ENCODE peak calls at places on chromosomes 3 and 15, in five cellular contexts. One of them, this sample, is unnamed.

GRCh38 chr15:35757323-35757722 is 211.4 kb upstream of the DPH6 start:
- DNase-seq in thoracic aorta: no peak
- DNase-seq in cardiac fibroblast: no peak
- DNase-seq in OCI-LY7: no peak
- DNase-seq in CD8-positive, alpha-beta T cell: no peak
- DNase-seq in this sample: no peak

GRCh38 chr3:168885028-168885427 is 778.5 kb downstream of the MECOM start:
- DNase-seq in thoracic aorta: no peak
- DNase-seq in CD8-positive, alpha-beta T cell: no peak
- DNase-seq in OCI-LY7: no peak
- DNase-seq in cardiac fibroblast: peak; percentile 88
- DNase-seq in this sample: no peak

GRCh38 chr15:42091753-42092665 is 2.4 kb downstream of the PLA2G4D start:
- DNase-seq in CD8-positive, alpha-beta T cell: no peak
- DNase-seq in OCI-LY7: no peak
- DNase-seq in cardiac fibroblast: no peak
- DNase-seq in thoracic aorta: no peak
- DNase-seq in this sample: no peak

GRCh38 chr3:145125307-145125706 is 1035.7 kb downstream of the PLOD2 start:
- DNase-seq in cardiac fibroblast: peak; percentile 2
- DNase-seq in OCI-LY7: no peak
- DNase-seq in CD8-positive, alpha-beta T cell: no peak
- DNase-seq in thoracic aorta: no peak
- DNase-seq in this sample: no peak

GRCh38 chr3:47867451-47868017 is 64.6 kb downstream of the DHX30 start:
- DNase-seq in OCI-LY7: no peak
- DNase-seq in cardiac fibroblast: no peak
- DNase-seq in CD8-positive, alpha-beta T cell: no peak
- DNase-seq in thoracic aorta: no peak
- DNase-seq in this sample: no peak

GRCh38 chr15:42547926-42548257 is 701 bp downstream of the LRRC57 start:
- DNase-seq in cardiac fibroblast: no peak
- DNase-seq in OCI-LY7: peak; percentile 34
- DNase-seq in thoracic aorta: no peak
- DNase-seq in CD8-positive, alpha-beta T cell: no peak
- DNase-seq in this sample: no peak

GRCh38 chr3:131544557-131544956 is 41.8 kb upstream of the MRPL3 start:
- DNase-seq in cardiac fibroblast: no peak
- DNase-seq in thoracic aorta: no peak
- DNase-seq in CD8-positive, alpha-beta T cell: no peak
- DNase-seq in OCI-LY7: no peak
- DNase-seq in this sample: no peak

GRCh38 chr3:129612350-129613204 is 6.1 kb upstream of the PLXND1 start:
- DNase-seq in CD8-positive, alpha-beta T cell: no peak
- DNase-seq in thoracic aorta: no peak
- DNase-seq in OCI-LY7: no peak
- DNase-seq in cardiac fibroblast: peak; percentile 78
- DNase-seq in this sample: no peak

GRCh38 chr15:85404922-85405293 is 24.5 kb downstream of the AKAP13 start:
- DNase-seq in CD8-positive, alpha-beta T cell: no peak
- DNase-seq in cardiac fibroblast: peak; percentile 77
- DNase-seq in OCI-LY7: no peak
- DNase-seq in thoracic aorta: no peak
- DNase-seq in this sample: no peak

GRCh38 chr3:9499455-9500107 is 54.0 kb downstream of the LHFPL4 start:
- DNase-seq in thoracic aorta: no peak
- DNase-seq in cardiac fibroblast: no peak
- DNase-seq in CD8-positive, alpha-beta T cell: no peak
- DNase-seq in OCI-LY7: no peak
- DNase-seq in this sample: no peak

GRCh38 chr3:138331143-138331894 is 1.7 kb upstream of the NME9 start:
- DNase-seq in cardiac fibroblast: peak; percentile 36
- DNase-seq in OCI-LY7: peak; percentile 7
- DNase-seq in CD8-positive, alpha-beta T cell: no peak
- DNase-seq in thoracic aorta: no peak
- DNase-seq in this sample: no peak
- TF ChIP-seq CTCF in cardiac fibroblast: peak; percentile 17
- TF ChIP-seq CTCF in OCI-LY7: peak; percentile 42
- TF ChIP-seq CTCF in CD8-positive, alpha-beta T cell: no peak
- TF ChIP-seq CTCF in thoracic aorta: no peak
- TF ChIP-seq CTCF in this sample: peak; percentile 16

DNA sequence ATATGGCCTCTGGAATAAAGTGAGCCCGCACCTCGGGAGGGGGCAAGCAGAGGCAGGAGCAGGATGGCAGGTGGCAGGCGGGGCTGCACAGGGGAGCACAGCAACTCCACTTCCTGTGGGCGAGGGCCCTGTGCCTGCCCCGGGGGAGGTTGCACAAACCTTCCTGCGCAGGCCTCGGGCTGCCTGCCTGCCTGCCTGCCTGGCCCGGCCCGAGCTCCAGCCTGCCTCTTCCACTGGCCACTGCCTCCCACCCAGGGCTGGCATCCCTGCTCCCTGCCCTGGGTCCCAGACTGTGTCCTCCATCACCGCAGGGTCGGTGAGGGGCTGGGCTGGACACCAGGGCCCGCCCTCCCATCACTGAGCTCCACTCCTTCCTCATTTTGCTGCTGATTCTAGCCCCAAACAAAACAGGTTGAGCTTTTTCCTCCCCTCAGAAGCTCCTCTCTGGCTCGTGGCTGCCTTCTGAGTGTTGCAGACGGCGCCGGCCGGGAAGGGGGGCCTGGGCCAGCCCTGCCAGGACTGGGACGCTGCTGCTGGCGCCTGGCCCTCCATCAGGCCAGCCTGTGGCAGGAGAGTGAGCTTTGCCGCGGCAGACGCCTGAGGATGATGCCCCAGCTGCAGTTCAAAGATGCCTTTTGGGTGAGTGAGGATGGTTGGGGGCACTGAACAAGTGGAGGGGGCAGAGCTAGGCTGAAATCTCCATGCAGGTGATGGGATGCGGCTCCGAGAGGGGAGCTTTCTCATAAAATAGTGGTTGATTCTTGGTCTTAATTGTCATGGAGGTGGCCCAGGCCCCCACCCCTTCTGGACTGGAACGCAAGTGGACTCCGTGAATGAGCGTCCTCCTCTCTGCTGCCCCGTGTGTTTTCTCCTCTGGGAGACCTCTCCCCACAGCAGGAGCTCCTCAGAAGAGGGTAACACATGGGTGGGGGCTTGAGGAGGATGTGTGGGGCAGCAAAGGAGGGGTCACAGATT is at the start of gene PSTPIP1:
- DNase-seq in OCI-LY7: peak; percentile 62
- DNase-seq in thoracic aorta: no peak
- DNase-seq in cardiac fibroblast: no peak
- DNase-seq in CD8-positive, alpha-beta T cell: peak; percentile 72
- DNase-seq in this sample: no peak
- H3K4me3 ChIP-seq in OCI-LY7: no peak within 1 kb of the TSS
- H3K4me3 ChIP-seq in thoracic aorta: peak within 1 kb of the TSS; percentile 64
- H3K4me3 ChIP-seq in cardiac fibroblast: no peak within 1 kb of the TSS
- H3K4me3 ChIP-seq in CD8-positive, alpha-beta T cell: peak within 1 kb of the TSS; percentile 87
- H3K4me3 ChIP-seq in this sample: peak within 1 kb of the TSS; percentile 67

DNA sequence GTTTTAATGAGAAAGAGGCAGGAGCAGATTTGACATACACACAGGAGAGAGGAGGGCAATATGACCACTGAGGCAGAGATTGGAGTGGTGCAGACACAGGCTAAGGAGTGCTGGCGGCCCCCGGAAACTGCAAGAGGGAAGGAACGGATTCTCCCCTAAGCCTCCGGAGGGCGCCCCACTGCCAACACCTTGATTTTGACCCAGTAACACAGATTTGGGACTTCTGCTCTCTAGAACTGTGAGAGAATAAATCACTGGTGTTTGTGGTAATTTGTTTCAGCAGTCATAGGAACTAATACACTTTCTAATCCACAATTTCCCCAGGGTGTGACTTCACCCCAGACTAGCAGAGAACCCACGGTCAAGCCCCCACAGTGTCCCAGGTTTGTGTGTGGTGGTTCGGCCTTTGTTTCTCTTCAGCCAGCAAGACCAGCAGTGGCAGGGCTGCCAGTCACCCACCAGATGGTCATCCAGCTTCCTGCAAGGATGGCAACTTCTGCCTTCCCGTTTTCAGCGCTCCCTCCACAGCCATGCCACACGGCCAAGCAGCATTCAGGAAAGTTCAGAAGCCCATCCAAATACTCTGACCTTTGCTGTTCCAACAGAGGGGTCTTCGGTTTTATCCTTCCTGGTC is 23.6 kb upstream of the TSPAN3 start:
- DNase-seq in CD8-positive, alpha-beta T cell: no peak
- DNase-seq in thoracic aorta: no peak
- DNase-seq in OCI-LY7: peak; percentile 12
- DNase-seq in cardiac fibroblast: no peak
- DNase-seq in this sample: no peak
- TF ChIP-seq CTCF in CD8-positive, alpha-beta T cell: no peak
- TF ChIP-seq CTCF in thoracic aorta: no peak
- TF ChIP-seq CTCF in OCI-LY7: peak; percentile 66
- TF ChIP-seq CTCF in cardiac fibroblast: peak; percentile 39
- TF ChIP-seq CTCF in this sample: peak; percentile 43

GRCh38 chr15:45114076-45114750 is at the start of the genes DUOX2 and DUOXA2:
- DNase-seq in thoracic aorta: no peak
- DNase-seq in OCI-LY7: no peak
- DNase-seq in cardiac fibroblast: no peak
- DNase-seq in CD8-positive, alpha-beta T cell: no peak
- DNase-seq in this sample: no peak
- H3K4me3 ChIP-seq in thoracic aorta: peak within 1 kb of the TSS; percentile 53
- H3K4me3 ChIP-seq in OCI-LY7: no peak within 1 kb of the TSS
- H3K4me3 ChIP-seq in cardiac fibroblast: no peak within 1 kb of the TSS
- H3K4me3 ChIP-seq in CD8-positive, alpha-beta T cell: peak within 1 kb of the TSS; percentile 15
- H3K4me3 ChIP-seq in this sample: peak within 1 kb of the TSS; percentile 6

DNA sequence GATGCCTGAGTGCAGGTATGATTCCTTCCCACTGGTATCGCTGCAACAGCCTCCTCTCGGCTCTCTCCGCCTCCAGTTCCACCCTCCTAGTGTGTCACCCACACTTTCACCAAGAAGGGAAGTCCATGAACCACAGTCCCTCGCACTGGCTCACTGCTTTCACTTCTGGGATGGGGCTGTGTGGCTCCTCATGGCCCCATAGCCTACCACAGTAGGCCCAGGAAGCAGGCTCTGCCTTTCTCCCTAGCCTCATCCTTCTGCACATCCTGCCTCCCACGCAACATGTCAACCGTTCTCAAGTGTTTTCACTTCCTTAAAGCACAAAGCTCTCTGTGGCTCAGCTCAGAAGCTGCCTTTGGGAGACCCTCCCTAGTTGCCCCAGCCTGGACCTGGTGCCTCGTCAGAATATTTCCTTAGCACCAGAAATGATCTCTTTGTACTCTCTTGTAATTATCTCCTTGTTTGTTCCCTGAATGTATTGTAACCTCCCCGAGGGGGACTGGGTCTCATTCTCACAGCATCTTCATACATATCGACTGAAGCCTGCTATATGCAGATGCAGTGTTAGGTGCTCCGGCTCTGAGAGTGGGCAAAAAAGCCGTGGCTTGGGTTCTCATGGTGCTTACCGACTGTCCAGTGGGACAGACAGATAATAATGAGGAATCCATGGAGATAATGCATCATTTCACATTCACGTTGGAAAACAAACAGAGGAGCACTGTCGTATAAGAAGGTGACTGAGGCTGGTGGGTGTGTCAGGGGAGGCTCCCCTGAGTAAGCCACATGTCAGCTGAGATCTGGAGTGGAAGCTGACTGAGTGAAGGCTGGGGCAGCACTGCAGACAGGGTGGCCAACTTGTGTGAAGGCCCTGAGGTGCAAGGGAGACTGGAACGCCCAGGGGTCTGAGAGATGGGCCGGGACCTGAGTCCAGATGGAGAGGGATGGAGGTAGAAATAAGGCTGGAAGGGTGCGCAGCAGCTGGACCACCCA is 107.1 kb downstream of the DGKG start:
- DNase-seq in CD8-positive, alpha-beta T cell: no peak
- DNase-seq in OCI-LY7: peak; percentile 65
- DNase-seq in thoracic aorta: no peak
- DNase-seq in cardiac fibroblast: no peak
- DNase-seq in this sample: peak; percentile 73
- TF ChIP-seq CTCF in CD8-positive, alpha-beta T cell: no peak
- TF ChIP-seq CTCF in OCI-LY7: no peak
- TF ChIP-seq CTCF in thoracic aorta: no peak
- TF ChIP-seq CTCF in cardiac fibroblast: no peak
- TF ChIP-seq CTCF in this sample: no peak

GRCh38 chr3:188294823-188295487 is 141.0 kb downstream of the LPP start:
- DNase-seq in thoracic aorta: no peak
- DNase-seq in cardiac fibroblast: peak; percentile 95
- DNase-seq in CD8-positive, alpha-beta T cell: no peak
- DNase-seq in OCI-LY7: no peak
- DNase-seq in this sample: no peak
- H3K4me3 ChIP-seq in thoracic aorta: peak overlapping the region; percentile 20
- H3K4me3 ChIP-seq in cardiac fibroblast: no peak overlapping the region
- H3K4me3 ChIP-seq in CD8-positive, alpha-beta T cell: no peak overlapping the region
- H3K4me3 ChIP-seq in OCI-LY7: no peak overlapping the region
- H3K4me3 ChIP-seq in this sample: no peak overlapping the region

This sample was measured in GM12864.